ENCODE peak calls at places on chromosomes 11 and 22, in four cellular contexts. N is neural crest cell; G is brain microvascular endothelial cell; I is activated T-helper 1 cell treated with anti-CD3 and anti-CD28 coated beads, Interleukin-2, amount 50 U/mL, for 16 hours. C is an unnamed sample.
A peak's percentile ranks its signal among the peaks of the same experiment; 100 is the strongest.

GRCh38 chr11:72813740-72814138 is 472 bp upstream of the ATG16L2 start:
- DNase-seq in G (peak; percentile 65), I (peak; percentile 65), N (no peak), C (peak; percentile 77)

GRCh38 chr22:33565580-33565995 is 354.7 kb downstream of the LARGE1 start:
- DNase-seq in N (no peak), G (no peak), I (no peak), C (no peak)

GRCh38 chr11:126193038-126193478 is 18.4 kb downstream of the RPUSD4 start:
- DNase-seq in N (no peak), I (no peak), G (no peak), C (no peak)

GRCh38 chr11:131763193-131763890 is 392.9 kb downstream of the NTM start:
- DNase-seq in N (no peak), I (no peak), G (peak; percentile 80), C (no peak)

GRCh38 chr11:10742460-10743208 is 8.4 kb upstream of the CTR9 start:
- DNase-seq in N (no peak), G (peak; percentile 72), I (no peak), C (peak; percentile 25)

GRCh38 chr11:122984186-122985011 is 2.8 kb upstream of the BSX start:
- DNase-seq in N (no peak), G (no peak), I (no peak), C (no peak)

GRCh38 chr11:72298931-72299330 is 55.0 kb upstream of the PHOX2A start:
- DNase-seq in N (no peak), I (no peak), G (no peak), C (no peak)

GRCh38 chr22:28953976-28954880 is 70.9 kb downstream of the ZNRF3 start:
- DNase-seq in I (no peak), N (no peak), G (no peak), C (no peak)

GRCh38 chr22:28560005-28560742 is 119.5 kb downstream of the TTC28 start:
- DNase-seq in G (peak; percentile 28), I (no peak), N (no peak), C (peak; percentile 69)

GRCh38 chr11:17846852-17847453 is 112.4 kb downstream of the KCNC1 start:
- DNase-seq in I (no peak), N (no peak), G (peak; percentile 18), C (peak; percentile 47)

GRCh38 chr11:64322925-64323260 is 5.0 kb downstream of the PRDX5 start:
- DNase-seq in I (no peak), G (no peak), N (no peak), C (no peak)

GRCh38 chr22:20524004-20524481 is 16.6 kb downstream of the MED15 start:
- DNase-seq in N (no peak), G (no peak), I (no peak), C (peak; percentile 77)

GRCh38 chr22:43867839-43868652 is 5.7 kb upstream of the SULT4A1 start:
- DNase-seq in N (peak; percentile 81), G (peak; percentile 41), I (no peak), C (peak; percentile 56)

GRCh38 chr11:65911682-65912568 is 6.9 kb downstream of the C11orf68 start:
- DNase-seq in N (peak; percentile 36), G (no peak), I (no peak), C (peak; percentile 98)

GRCh38 chr11:119585038-119585666 is 143.8 kb downstream of the NECTIN1 start:
- DNase-seq in N (peak; percentile 36), G (no peak), I (no peak), C (no peak)

GRCh38 chr11:130037058-130037457 is 32.6 kb upstream of the APLP2 start:
- DNase-seq in G (peak; percentile 70), N (no peak), I (no peak), C (peak; percentile 58)

GRCh38 chr11:45318516-45318915 is 32.4 kb upstream of the SYT13 start:
- DNase-seq in N (no peak), G (no peak), I (no peak), C (no peak)

GRCh38 chr22:41746563-41747400 is 47.5 kb downstream of the MEI1 start:
- DNase-seq in G (peak; percentile 80), I (peak; percentile 16), N (peak; percentile 67), C (peak; percentile 92)

GRCh38 chr11:22341582-22341919 is 3.4 kb downstream of the SLC17A6 start:
- DNase-seq in G (no peak), N (no peak), I (no peak), C (no peak)

GRCh38 chr11:70191495-70192140 is 11.5 kb upstream of the FADD start:
- DNase-seq in N (peak; percentile 84), G (peak; percentile 62), I (no peak), C (peak; percentile 55)

GRCh38 chr22:37898441-37899181 is 7.5 kb upstream of the MICALL1 start:
- DNase-seq in I (no peak), G (no peak), N (no peak), C (peak; percentile 75)

GRCh38 chr11:59174664-59175033 is 2.7 kb downstream of the DTX4 start:
- DNase-seq in I (no peak), N (no peak), G (no peak), C (peak; percentile 46)

C was measured in HT1080.